ENCODE peak calls at places on chromosomes 2 and 18, in ten cellular contexts. One of them, this sample, is unnamed.

GRCh38 chr2:230774348-230774951 is 61.8 kb downstream of the CAB39 start:
- DNase-seq in GM20000: no peak
- DNase-seq in chondrocyte: no peak
- DNase-seq in activated B cell treated with CpG ODN at 0.5 μM for 24 hours: no peak
- DNase-seq in nephron progenitor cell: no peak
- DNase-seq in pancreas: no peak
- DNase-seq in body of pancreas: no peak
- DNase-seq in NB4: peak
- DNase-seq in cardiac muscle cell: peak
- DNase-seq in OCI-LY7: no peak
- DNase-seq in this sample: no peak

GRCh38 chr18:36769172-36769571 is 59.6 kb downstream of the TPGS2 start:
- DNase-seq in GM20000: no peak
- DNase-seq in chondrocyte: no peak
- DNase-seq in activated B cell treated with CpG ODN at 0.5 μM for 24 hours: no peak
- DNase-seq in nephron progenitor cell: no peak
- DNase-seq in pancreas: no peak
- DNase-seq in body of pancreas: no peak
- DNase-seq in NB4: no peak
- DNase-seq in cardiac muscle cell: no peak
- DNase-seq in OCI-LY7: no peak
- DNase-seq in this sample: no peak

GRCh38 chr2:149732730-149733290 is 145.2 kb upstream of the MMADHC start:
- DNase-seq in GM20000: no peak
- DNase-seq in chondrocyte: no peak
- DNase-seq in activated B cell treated with CpG ODN at 0.5 μM for 24 hours: no peak
- DNase-seq in nephron progenitor cell: no peak
- DNase-seq in pancreas: no peak
- DNase-seq in body of pancreas: no peak
- DNase-seq in NB4: no peak
- DNase-seq in cardiac muscle cell: no peak
- DNase-seq in OCI-LY7: no peak
- DNase-seq in this sample: no peak

GRCh38 chr2:677056-677949 is at the start of gene TMEM18:
- DNase-seq in GM20000: peak
- DNase-seq in chondrocyte: no peak
- DNase-seq in activated B cell treated with CpG ODN at 0.5 μM for 24 hours: peak
- DNase-seq in nephron progenitor cell: no peak
- DNase-seq in pancreas: no peak
- DNase-seq in body of pancreas: peak
- DNase-seq in NB4: peak
- DNase-seq in cardiac muscle cell: peak
- DNase-seq in OCI-LY7: peak
- DNase-seq in this sample: peak

GRCh38 chr2:159677654-159678053 is 34.7 kb upstream of the MARCHF7 start:
- DNase-seq in GM20000: no peak
- DNase-seq in chondrocyte: no peak
- DNase-seq in activated B cell treated with CpG ODN at 0.5 μM for 24 hours: no peak
- DNase-seq in nephron progenitor cell: no peak
- DNase-seq in pancreas: no peak
- DNase-seq in body of pancreas: no peak
- DNase-seq in NB4: peak
- DNase-seq in cardiac muscle cell: peak
- DNase-seq in OCI-LY7: no peak
- DNase-seq in this sample: no peak

GRCh38 chr18:6719098-6719913 is 10.2 kb upstream of the ARHGAP28 start:
- DNase-seq in GM20000: no peak
- DNase-seq in chondrocyte: no peak
- DNase-seq in activated B cell treated with CpG ODN at 0.5 μM for 24 hours: no peak
- DNase-seq in nephron progenitor cell: no peak
- DNase-seq in pancreas: no peak
- DNase-seq in body of pancreas: no peak
- DNase-seq in NB4: no peak
- DNase-seq in cardiac muscle cell: no peak
- DNase-seq in OCI-LY7: no peak
- DNase-seq in this sample: no peak

GRCh38 chr2:74856004-74856578 is 22.2 kb downstream of the HK2 start:
- DNase-seq in GM20000: no peak
- DNase-seq in chondrocyte: no peak
- DNase-seq in activated B cell treated with CpG ODN at 0.5 μM for 24 hours: no peak
- DNase-seq in nephron progenitor cell: no peak
- DNase-seq in pancreas: no peak
- DNase-seq in body of pancreas: no peak
- DNase-seq in NB4: no peak
- DNase-seq in cardiac muscle cell: no peak
- DNase-seq in OCI-LY7: no peak
- DNase-seq in this sample: no peak

GRCh38 chr2:239329972-239330572 is 70.7 kb downstream of the HDAC4 start:
- DNase-seq in GM20000: no peak
- DNase-seq in chondrocyte: no peak
- DNase-seq in activated B cell treated with CpG ODN at 0.5 μM for 24 hours: no peak
- DNase-seq in nephron progenitor cell: no peak
- DNase-seq in pancreas: peak
- DNase-seq in body of pancreas: peak
- DNase-seq in NB4: no peak
- DNase-seq in cardiac muscle cell: no peak
- DNase-seq in OCI-LY7: no peak
- DNase-seq in this sample: peak

GRCh38 chr2:239579524-239580198 is 178.8 kb upstream of the HDAC4 start:
- DNase-seq in GM20000: no peak
- DNase-seq in chondrocyte: no peak
- DNase-seq in activated B cell treated with CpG ODN at 0.5 μM for 24 hours: no peak
- DNase-seq in nephron progenitor cell: no peak
- DNase-seq in pancreas: no peak
- DNase-seq in body of pancreas: no peak
- DNase-seq in NB4: peak
- DNase-seq in cardiac muscle cell: no peak
- DNase-seq in OCI-LY7: no peak
- DNase-seq in this sample: no peak

GRCh38 chr2:112819081-112819480 is 17.5 kb downstream of the IL1B start:
- DNase-seq in GM20000: no peak
- DNase-seq in chondrocyte: no peak
- DNase-seq in activated B cell treated with CpG ODN at 0.5 μM for 24 hours: no peak
- DNase-seq in nephron progenitor cell: no peak
- DNase-seq in pancreas: no peak
- DNase-seq in body of pancreas: no peak
- DNase-seq in NB4: no peak
- DNase-seq in cardiac muscle cell: no peak
- DNase-seq in OCI-LY7: no peak
- DNase-seq in this sample: no peak

GRCh38 chr2:239932881-239933735 is 92.0 kb downstream of the NDUFA10 start:
- DNase-seq in GM20000: no peak
- DNase-seq in chondrocyte: peak
- DNase-seq in activated B cell treated with CpG ODN at 0.5 μM for 24 hours: no peak
- DNase-seq in nephron progenitor cell: no peak
- DNase-seq in pancreas: no peak
- DNase-seq in body of pancreas: no peak
- DNase-seq in NB4: no peak
- DNase-seq in cardiac muscle cell: no peak
- DNase-seq in OCI-LY7: no peak
- DNase-seq in this sample: peak

GRCh38 chr18:24726727-24727539 is 266.5 kb downstream of the HRH4 start:
- DNase-seq in GM20000: peak
- DNase-seq in chondrocyte: no peak
- DNase-seq in activated B cell treated with CpG ODN at 0.5 μM for 24 hours: no peak
- DNase-seq in nephron progenitor cell: peak
- DNase-seq in pancreas: peak
- DNase-seq in body of pancreas: peak
- DNase-seq in NB4: peak
- DNase-seq in cardiac muscle cell: peak
- DNase-seq in OCI-LY7: peak
- DNase-seq in this sample: peak

GRCh38 chr18:24731158-24731557 is 270.7 kb downstream of the HRH4 start:
- DNase-seq in GM20000: no peak
- DNase-seq in chondrocyte: no peak
- DNase-seq in activated B cell treated with CpG ODN at 0.5 μM for 24 hours: no peak
- DNase-seq in nephron progenitor cell: no peak
- DNase-seq in pancreas: no peak
- DNase-seq in body of pancreas: no peak
- DNase-seq in NB4: no peak
- DNase-seq in cardiac muscle cell: no peak
- DNase-seq in OCI-LY7: no peak
- DNase-seq in this sample: no peak

GRCh38 chr18:24731981-24732380 is 271.5 kb downstream of the HRH4 start:
- DNase-seq in GM20000: no peak
- DNase-seq in chondrocyte: no peak
- DNase-seq in activated B cell treated with CpG ODN at 0.5 μM for 24 hours: no peak
- DNase-seq in nephron progenitor cell: no peak
- DNase-seq in pancreas: no peak
- DNase-seq in body of pancreas: no peak
- DNase-seq in NB4: no peak
- DNase-seq in cardiac muscle cell: no peak
- DNase-seq in OCI-LY7: no peak
- DNase-seq in this sample: peak

GRCh38 chr18:24725644-24726043 is 265.2 kb downstream of the HRH4 start:
- DNase-seq in GM20000: no peak
- DNase-seq in chondrocyte: no peak
- DNase-seq in activated B cell treated with CpG ODN at 0.5 μM for 24 hours: no peak
- DNase-seq in nephron progenitor cell: no peak
- DNase-seq in pancreas: no peak
- DNase-seq in body of pancreas: no peak
- DNase-seq in NB4: no peak
- DNase-seq in cardiac muscle cell: no peak
- DNase-seq in OCI-LY7: no peak
- DNase-seq in this sample: no peak

GRCh38 chr18:24727685-24728084 is 267.2 kb downstream of the HRH4 start:
- DNase-seq in GM20000: no peak
- DNase-seq in chondrocyte: no peak
- DNase-seq in activated B cell treated with CpG ODN at 0.5 μM for 24 hours: no peak
- DNase-seq in nephron progenitor cell: no peak
- DNase-seq in pancreas: no peak
- DNase-seq in body of pancreas: no peak
- DNase-seq in NB4: no peak
- DNase-seq in cardiac muscle cell: no peak
- DNase-seq in OCI-LY7: peak
- DNase-seq in this sample: peak
- TF ChIP-seq CTCF in GM20000: no peak
- TF ChIP-seq CTCF in chondrocyte: no peak
- TF ChIP-seq CTCF in activated B cell treated with CpG ODN at 0.5 μM for 24 hours: no peak
- TF ChIP-seq CTCF in nephron progenitor cell: peak
- TF ChIP-seq CTCF in pancreas: no peak
- TF ChIP-seq CTCF in body of pancreas: no peak
- TF ChIP-seq CTCF in NB4: no peak
- TF ChIP-seq CTCF in cardiac muscle cell: no peak
- TF ChIP-seq CTCF in OCI-LY7: peak
- TF ChIP-seq CTCF in this sample: no peak

GRCh38 chr2:40360652-40361051 is 91.2 kb downstream of the SLC8A1 start:
- DNase-seq in GM20000: no peak
- DNase-seq in chondrocyte: no peak
- DNase-seq in activated B cell treated with CpG ODN at 0.5 μM for 24 hours: no peak
- DNase-seq in nephron progenitor cell: no peak
- DNase-seq in pancreas: no peak
- DNase-seq in body of pancreas: no peak
- DNase-seq in NB4: no peak
- DNase-seq in cardiac muscle cell: no peak
- DNase-seq in OCI-LY7: peak
- DNase-seq in this sample: no peak
- TF ChIP-seq CTCF in GM20000: no peak
- TF ChIP-seq CTCF in chondrocyte: no peak
- TF ChIP-seq CTCF in activated B cell treated with CpG ODN at 0.5 μM for 24 hours: no peak
- TF ChIP-seq CTCF in nephron progenitor cell: no peak
- TF ChIP-seq CTCF in pancreas: no peak
- TF ChIP-seq CTCF in body of pancreas: no peak
- TF ChIP-seq CTCF in NB4: no peak
- TF ChIP-seq CTCF in cardiac muscle cell: no peak
- TF ChIP-seq CTCF in OCI-LY7: no peak
- TF ChIP-seq CTCF in this sample: no peak

GRCh38 chr2:28406276-28407096 is 13.8 kb downstream of the FOSL2 start:
- DNase-seq in GM20000: no peak
- DNase-seq in chondrocyte: no peak
- DNase-seq in activated B cell treated with CpG ODN at 0.5 μM for 24 hours: no peak
- DNase-seq in nephron progenitor cell: no peak
- DNase-seq in pancreas: no peak
- DNase-seq in body of pancreas: peak
- DNase-seq in NB4: peak
- DNase-seq in cardiac muscle cell: peak
- DNase-seq in OCI-LY7: no peak
- DNase-seq in this sample: no peak
- TF ChIP-seq CTCF in GM20000: no peak
- TF ChIP-seq CTCF in chondrocyte: no peak
- TF ChIP-seq CTCF in activated B cell treated with CpG ODN at 0.5 μM for 24 hours: no peak
- TF ChIP-seq CTCF in nephron progenitor cell: no peak
- TF ChIP-seq CTCF in pancreas: no peak
- TF ChIP-seq CTCF in body of pancreas: no peak
- TF ChIP-seq CTCF in NB4: no peak
- TF ChIP-seq CTCF in cardiac muscle cell: peak
- TF ChIP-seq CTCF in OCI-LY7: no peak
- TF ChIP-seq CTCF in this sample: no peak

GRCh38 chr2:196191541-196191940 is 20.2 kb upstream of the STK17B start:
- DNase-seq in GM20000: no peak
- DNase-seq in chondrocyte: no peak
- DNase-seq in activated B cell treated with CpG ODN at 0.5 μM for 24 hours: no peak
- DNase-seq in nephron progenitor cell: no peak
- DNase-seq in pancreas: no peak
- DNase-seq in body of pancreas: no peak
- DNase-seq in NB4: no peak
- DNase-seq in cardiac muscle cell: no peak
- DNase-seq in OCI-LY7: no peak
- DNase-seq in this sample: no peak
- TF ChIP-seq CTCF in GM20000: no peak
- TF ChIP-seq CTCF in chondrocyte: no peak
- TF ChIP-seq CTCF in activated B cell treated with CpG ODN at 0.5 μM for 24 hours: no peak
- TF ChIP-seq CTCF in nephron progenitor cell: no peak
- TF ChIP-seq CTCF in pancreas: no peak
- TF ChIP-seq CTCF in body of pancreas: no peak
- TF ChIP-seq CTCF in NB4: no peak
- TF ChIP-seq CTCF in cardiac muscle cell: no peak
- TF ChIP-seq CTCF in OCI-LY7: no peak
- TF ChIP-seq CTCF in this sample: no peak

GRCh38 chr2:19667085-19667484 is 234.7 kb downstream of the TTC32 start:
- DNase-seq in GM20000: no peak
- DNase-seq in chondrocyte: no peak
- DNase-seq in activated B cell treated with CpG ODN at 0.5 μM for 24 hours: no peak
- DNase-seq in nephron progenitor cell: no peak
- DNase-seq in pancreas: no peak
- DNase-seq in body of pancreas: no peak
- DNase-seq in NB4: peak
- DNase-seq in cardiac muscle cell: peak
- DNase-seq in OCI-LY7: no peak
- DNase-seq in this sample: no peak
- TF ChIP-seq CTCF in GM20000: no peak
- TF ChIP-seq CTCF in chondrocyte: peak
- TF ChIP-seq CTCF in activated B cell treated with CpG ODN at 0.5 μM for 24 hours: no peak
- TF ChIP-seq CTCF in nephron progenitor cell: no peak
- TF ChIP-seq CTCF in pancreas: no peak
- TF ChIP-seq CTCF in body of pancreas: no peak
- TF ChIP-seq CTCF in NB4: no peak
- TF ChIP-seq CTCF in cardiac muscle cell: peak
- TF ChIP-seq CTCF in OCI-LY7: peak
- TF ChIP-seq CTCF in this sample: peak

This sample was measured in osteocyte.